ENCODE peak calls at places on chromosomes 2 and 18, in five cellular contexts. W, J, Y, N and M are unnamed samples.

GRCh38 chr2:170221317-170222288 is 43.7 kb downstream of the MYO3B start:
- DNase-seq in N (peak; percentile 58), W (no peak), Y (no peak), J (no peak), M (no peak)

GRCh38 chr2:238267884-238268680 is 20.3 kb downstream of the PER2 start:
- DNase-seq in Y (no peak), J (no peak), N (peak; percentile 15), W (no peak), M (no peak)

GRCh38 chr2:11348209-11348749 is 3.8 kb upstream of the ROCK2 start:
- DNase-seq in Y (peak; percentile 60), W (no peak), N (no peak), J (no peak), M (no peak)

GRCh38 chr2:72765997-72766609 is 59.7 kb downstream of the EXOC6B start:
- DNase-seq in Y (no peak), N (peak; percentile 52), J (no peak), W (no peak), M (no peak)

GRCh38 chr2:178279636-178280035 is 85.3 kb downstream of the OSBPL6 start:
- DNase-seq in Y (no peak), J (no peak), W (no peak), N (no peak), M (no peak)

GRCh38 chr2:173821451-173821850 is 143.7 kb downstream of the SP3 start:
- DNase-seq in Y (no peak), W (no peak), N (no peak), J (no peak), M (no peak)

GRCh38 chr2:215537621-215538020 is 101.8 kb upstream of the FN1 start:
- DNase-seq in N (no peak), J (no peak), Y (no peak), W (no peak), M (no peak)

GRCh38 chr18:36402765-36403396 is 105.4 kb downstream of the FHOD3 start:
- DNase-seq in Y (no peak), N (no peak), J (peak; percentile 81), W (no peak), M (no peak)

GRCh38 chr2:238267341-238267710 is 21.1 kb downstream of the PER2 start:
- DNase-seq in Y (no peak), W (no peak), J (no peak), N (peak; percentile 91), M (no peak)

GRCh38 chr18:63606526-63606925 is 19.4 kb downstream of the SERPINB13 start:
- DNase-seq in N (no peak), W (no peak), J (no peak), Y (no peak), M (no peak)

GRCh38 chr2:182165196-182165595 is 179.5 kb downstream of the PPP1R1C start:
- DNase-seq in J (no peak), N (peak; percentile 39), Y (no peak), W (no peak), M (no peak)

GRCh38 chr2:4903676-4904348 is 788.4 kb upstream of the SOX11 start:
- DNase-seq in Y (no peak), J (no peak), N (no peak), W (no peak), M (no peak)

GRCh38 chr2:10985260-10985659 is 73.5 kb downstream of the KCNF1 start:
- DNase-seq in N (peak; percentile 26), W (no peak), Y (no peak), J (no peak), M (no peak)

GRCh38 chr2:215878476-215879063 is 134.8 kb downstream of the MREG start:
- DNase-seq in W (no peak), Y (no peak), N (peak; percentile 51), J (no peak), M (no peak)

GRCh38 chr18:78407456-78407823 is 572.2 kb upstream of the SALL3 start:
- DNase-seq in Y (no peak), J (no peak), W (no peak), N (no peak), M (no peak)

GRCh38 chr2:8406271-8406670 is 275.6 kb upstream of the ID2 start:
- DNase-seq in Y (no peak), J (no peak), N (no peak), W (no peak), M (no peak)

GRCh38 chr2:173226899-173227692 is 127.6 kb upstream of the CDCA7 start:
- DNase-seq in W (no peak), J (no peak), Y (no peak), N (no peak), M (peak; percentile 22)

GRCh38 chr2:227325056-227325823 is at the start of gene MFF:
- DNase-seq in W (peak; percentile 96), N (peak; percentile 91), J (peak; percentile 80), Y (peak; percentile 90), M (peak; percentile 93)

GRCh38 chr2:29055586-29055985 is 18.7 kb downstream of the PCARE start:
- DNase-seq in Y (no peak), J (no peak), W (no peak), N (no peak), M (no peak)

GRCh38 chr2:212940816-212941215 is 210.6 kb downstream of the IKZF2 start:
- DNase-seq in Y (peak; percentile 53), W (no peak), J (peak; percentile 62), N (peak; percentile 85), M (no peak)

GRCh38 chr2:102050854-102051391 is 59.2 kb downstream of the IL1R2 start:
- DNase-seq in Y (peak; percentile 41), J (peak; percentile 57), N (no peak), W (no peak), M (no peak)

GRCh38 chr2:203532957-203533695 is 2.0 kb downstream of the RAPH1 start:
- DNase-seq in N (peak; percentile 17), Y (no peak), W (no peak), J (peak; percentile 16), M (no peak)
- H3K4me3 ChIP-seq in N (peak overlapping the region; percentile 95), Y (no peak overlapping the region), W (no peak overlapping the region), J (peak overlapping the region; percentile 90), M (no peak overlapping the region)

DNA sequence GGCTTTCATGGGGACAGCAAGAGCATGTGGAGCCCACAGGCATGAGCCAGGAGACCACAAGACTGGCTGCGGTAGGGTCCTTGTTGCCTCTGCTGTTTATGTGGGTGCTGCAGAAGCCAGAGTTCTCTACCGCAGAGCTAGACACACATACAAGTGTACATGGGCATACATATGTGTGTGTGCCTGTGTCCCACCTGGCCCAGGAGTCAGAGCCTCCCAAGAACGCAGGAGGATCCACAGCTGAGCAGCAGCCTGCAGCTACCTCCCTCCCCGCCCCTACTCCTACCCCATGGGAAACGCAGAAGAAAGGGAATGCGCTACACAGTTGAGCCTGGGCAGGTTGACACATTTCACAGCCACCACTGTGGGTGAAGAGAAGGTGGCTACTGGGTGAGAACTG is 438.1 kb upstream of the SMIM21 start:
- DNase-seq in Y (no peak), W (no peak), N (no peak), J (no peak), M (no peak)
- H3K4me3 ChIP-seq in Y (no peak overlapping the region), W (no peak overlapping the region), N (no peak overlapping the region), J (no peak overlapping the region), M (no peak overlapping the region)

DNA sequence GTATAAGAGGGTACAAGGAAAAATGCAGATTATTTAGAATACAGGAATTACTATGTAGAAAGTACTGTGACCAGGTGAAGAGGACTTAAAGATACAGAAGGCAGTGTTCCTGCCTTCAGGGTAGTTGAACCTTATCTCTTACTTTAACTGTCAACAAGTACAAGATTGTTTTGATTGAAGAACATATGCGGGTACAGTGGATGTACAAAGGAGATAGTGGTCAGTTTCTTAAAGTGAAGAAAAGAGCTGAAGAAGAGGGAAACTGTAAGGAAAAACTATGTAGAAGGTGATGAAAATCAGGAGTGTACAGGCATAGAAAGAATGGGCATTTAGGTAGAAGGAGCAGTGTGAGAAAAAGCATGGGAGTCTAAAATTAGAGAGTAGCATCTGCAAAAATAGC is 2.2 kb downstream of the RALBP1 start:
- DNase-seq in N (no peak), J (no peak), Y (no peak), W (no peak), M (no peak)
- H3K4me3 ChIP-seq in N (no peak overlapping the region), J (no peak overlapping the region), Y (no peak overlapping the region), W (no peak overlapping the region), M (no peak overlapping the region)

GRCh38 chr18:713135-713490 is 683 bp upstream of the ENOSF1 start:
- DNase-seq in J (no peak), W (peak; percentile 41), N (no peak), Y (peak; percentile 35), M (no peak)
- H3K4me3 ChIP-seq in J (peak overlapping the region; percentile 68), W (peak overlapping the region; percentile 93), N (peak overlapping the region; percentile 29), Y (peak overlapping the region; percentile 63), M (no peak overlapping the region)

GRCh38 chr2:100818606-100819364 is 1.2 kb upstream of the NPAS2 start:
- DNase-seq in W (no peak), J (peak; percentile 22), N (peak; percentile 76), Y (peak; percentile 87), M (no peak)
- H3K4me3 ChIP-seq in W (no peak overlapping the region), J (peak overlapping the region; percentile 52), N (peak overlapping the region; percentile 51), Y (peak overlapping the region; percentile 50), M (no peak overlapping the region)

GRCh38 chr2:184527058-184527457 is 71.3 kb upstream of the ZNF804A start:
- DNase-seq in W (no peak), N (no peak), Y (no peak), J (no peak), M (no peak)

GRCh38 chr2:184530959-184531358 is 67.4 kb upstream of the ZNF804A start:
- DNase-seq in W (no peak), N (no peak), J (no peak), Y (no peak), M (no peak)

GRCh38 chr2:184524551-184525382 is 73.6 kb upstream of the ZNF804A start:
- DNase-seq in Y (peak; percentile 7), W (no peak), N (no peak), J (no peak), M (no peak)

GRCh38 chr2:184530239-184530638 is 68.1 kb upstream of the ZNF804A start:
- DNase-seq in W (no peak), N (no peak), Y (no peak), J (no peak), M (no peak)

DNA sequence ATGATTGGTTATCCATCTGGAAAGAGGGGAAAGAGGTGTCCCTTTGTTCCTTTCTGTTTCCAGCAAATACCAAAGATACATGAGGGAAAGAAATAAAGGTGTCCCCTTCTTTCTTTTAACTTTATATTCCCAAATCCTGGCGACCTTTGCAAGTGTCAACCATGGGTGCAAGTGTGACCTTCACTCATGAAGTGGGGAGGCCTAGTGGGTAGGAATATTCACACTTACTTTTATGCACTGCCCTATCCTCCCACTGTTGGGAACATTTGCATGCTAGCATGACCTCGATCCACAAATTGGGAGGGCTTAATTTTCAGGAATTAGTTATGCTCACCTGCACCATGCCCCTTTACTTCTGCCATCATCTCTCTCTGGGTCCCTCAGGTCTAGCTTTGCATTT is 70.2 kb upstream of the ZNF804A start:
- DNase-seq in J (no peak), N (no peak), W (no peak), Y (no peak), M (no peak)
- H3K4me3 ChIP-seq in J (no peak overlapping the region), N (no peak overlapping the region), W (no peak overlapping the region), Y (no peak overlapping the region), M (no peak overlapping the region)

DNA sequence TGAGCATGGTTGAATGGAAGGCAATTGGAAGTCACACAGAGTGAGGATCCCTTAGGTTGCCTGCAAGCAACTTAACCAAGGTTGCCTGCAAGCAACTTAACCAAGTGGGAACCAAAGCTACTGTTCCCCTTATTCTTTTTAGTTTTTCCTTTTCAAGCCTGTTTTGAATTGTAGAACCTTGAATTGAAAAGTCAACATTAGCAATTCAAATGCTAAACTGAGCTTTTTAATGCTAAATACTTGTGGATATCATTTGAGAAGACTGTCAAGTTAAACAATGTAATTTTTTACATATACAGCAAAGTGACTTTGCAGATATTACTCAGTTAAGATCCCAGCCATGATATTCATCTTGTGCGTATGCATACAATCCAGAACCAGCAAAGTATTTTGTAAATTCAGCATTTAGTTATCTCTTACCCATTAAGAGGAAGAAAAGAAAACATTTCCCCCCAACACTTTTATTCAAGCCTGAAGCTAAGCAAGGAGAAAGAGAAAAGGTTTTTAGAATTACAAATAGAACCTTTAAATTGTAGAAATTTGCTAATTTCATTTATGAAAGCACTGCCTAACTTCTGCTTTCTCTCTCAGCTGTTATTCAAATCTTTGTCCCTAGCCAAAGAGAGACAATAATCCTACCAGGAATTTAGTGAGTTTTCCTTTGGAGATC is 643.3 kb upstream of the PIK3C3 start:
- DNase-seq in Y (no peak), J (no peak), W (no peak), N (no peak), M (no peak)
- H3K4me3 ChIP-seq in Y (no peak overlapping the region), J (no peak overlapping the region), W (no peak overlapping the region), N (no peak overlapping the region), M (no peak overlapping the region)